ENCODE peak calls at places on chromosomes 4 and X, in six cellular contexts. One of them, this sample, is unnamed.
A peak's percentile ranks its signal among the peaks of the same experiment; 100 is the strongest.

GRCh38 chr4:43132010-43132582 is 239.6 kb downstream of the GRXCR1 start:
- DNase-seq in heart right ventricle: peak; percentile 24
- DNase-seq in PC-3: peak; percentile 81
- DNase-seq in psoas muscle: peak; percentile 15
- DNase-seq in BE2C: peak; percentile 73
- DNase-seq in tibial artery: no peak
- DNase-seq in this sample: peak; percentile 40

GRCh38 chrX:71236858-71237257 is 13.8 kb downstream of the GJB1 start:
- DNase-seq in heart right ventricle: no peak
- DNase-seq in PC-3: no peak
- DNase-seq in psoas muscle: no peak
- DNase-seq in BE2C: no peak
- DNase-seq in tibial artery: no peak
- DNase-seq in this sample: no peak

GRCh38 chr4:122476126-122476525 is 19.6 kb upstream of the IL2 start:
- DNase-seq in heart right ventricle: no peak
- DNase-seq in PC-3: no peak
- DNase-seq in psoas muscle: no peak
- DNase-seq in BE2C: no peak
- DNase-seq in tibial artery: no peak
- DNase-seq in this sample: no peak

GRCh38 chrX:42096262-42096939 is 173.0 kb upstream of the CASK start:
- DNase-seq in heart right ventricle: peak; percentile 2
- DNase-seq in PC-3: peak; percentile 67
- DNase-seq in psoas muscle: no peak
- DNase-seq in BE2C: no peak
- DNase-seq in tibial artery: no peak
- DNase-seq in this sample: peak; percentile 54

GRCh38 chr4:19063662-19064061 is 1042.1 kb upstream of the LCORL start:
- DNase-seq in heart right ventricle: no peak
- DNase-seq in PC-3: no peak
- DNase-seq in psoas muscle: no peak
- DNase-seq in BE2C: no peak
- DNase-seq in tibial artery: no peak
- DNase-seq in this sample: no peak

GRCh38 chr4:24896056-24896455 is 16.8 kb downstream of the CCDC149 start:
- DNase-seq in heart right ventricle: no peak
- DNase-seq in PC-3: no peak
- DNase-seq in psoas muscle: no peak
- DNase-seq in BE2C: no peak
- DNase-seq in tibial artery: no peak
- DNase-seq in this sample: no peak

GRCh38 chr4:84647307-84647884 is 64.5 kb downstream of the CDS1 start:
- DNase-seq in heart right ventricle: no peak
- DNase-seq in PC-3: no peak
- DNase-seq in psoas muscle: no peak
- DNase-seq in BE2C: no peak
- DNase-seq in tibial artery: no peak
- DNase-seq in this sample: no peak

GRCh38 chr4:147816382-147817254 is 84.7 kb downstream of the ARHGAP10 start:
- DNase-seq in heart right ventricle: no peak
- DNase-seq in PC-3: no peak
- DNase-seq in psoas muscle: no peak
- DNase-seq in BE2C: no peak
- DNase-seq in tibial artery: peak; percentile 65
- DNase-seq in this sample: no peak

GRCh38 chr4:186029731-186030421 is 39.1 kb upstream of the TLR3 start:
- DNase-seq in heart right ventricle: peak; percentile 81
- DNase-seq in PC-3: no peak
- DNase-seq in psoas muscle: peak; percentile 64
- DNase-seq in BE2C: peak; percentile 78
- DNase-seq in tibial artery: peak; percentile 86
- DNase-seq in this sample: peak; percentile 50

GRCh38 chrX:152480269-152481212 is 29.4 kb upstream of the GABRA3 start:
- DNase-seq in heart right ventricle: no peak
- DNase-seq in PC-3: no peak
- DNase-seq in psoas muscle: no peak
- DNase-seq in BE2C: no peak
- DNase-seq in tibial artery: no peak
- DNase-seq in this sample: no peak

GRCh38 chr4:177128306-177128705 is 181.4 kb upstream of the NEIL3 start:
- DNase-seq in heart right ventricle: no peak
- DNase-seq in PC-3: peak; percentile 90
- DNase-seq in psoas muscle: no peak
- DNase-seq in BE2C: no peak
- DNase-seq in tibial artery: no peak
- DNase-seq in this sample: no peak

GRCh38 chrX:53272808-53273337 is 8.5 kb downstream of the IQSEC2 start:
- DNase-seq in heart right ventricle: no peak
- DNase-seq in PC-3: no peak
- DNase-seq in psoas muscle: no peak
- DNase-seq in BE2C: no peak
- DNase-seq in tibial artery: no peak
- DNase-seq in this sample: no peak

GRCh38 chr4:33924801-33925200 is 2319.5 kb downstream of the ARAP2 start:
- DNase-seq in heart right ventricle: no peak
- DNase-seq in PC-3: no peak
- DNase-seq in psoas muscle: no peak
- DNase-seq in BE2C: no peak
- DNase-seq in tibial artery: no peak
- DNase-seq in this sample: no peak

GRCh38 chr4:52574036-52574435 is 85.1 kb downstream of the USP46 start:
- DNase-seq in heart right ventricle: no peak
- DNase-seq in PC-3: no peak
- DNase-seq in psoas muscle: no peak
- DNase-seq in BE2C: no peak
- DNase-seq in tibial artery: no peak
- DNase-seq in this sample: no peak

GRCh38 chr4:27861381-27861787 is 1000.7 kb downstream of the STIM2 start:
- DNase-seq in heart right ventricle: no peak
- DNase-seq in PC-3: peak; percentile 79
- DNase-seq in psoas muscle: no peak
- DNase-seq in BE2C: peak; percentile 14
- DNase-seq in tibial artery: no peak
- DNase-seq in this sample: no peak

DNA sequence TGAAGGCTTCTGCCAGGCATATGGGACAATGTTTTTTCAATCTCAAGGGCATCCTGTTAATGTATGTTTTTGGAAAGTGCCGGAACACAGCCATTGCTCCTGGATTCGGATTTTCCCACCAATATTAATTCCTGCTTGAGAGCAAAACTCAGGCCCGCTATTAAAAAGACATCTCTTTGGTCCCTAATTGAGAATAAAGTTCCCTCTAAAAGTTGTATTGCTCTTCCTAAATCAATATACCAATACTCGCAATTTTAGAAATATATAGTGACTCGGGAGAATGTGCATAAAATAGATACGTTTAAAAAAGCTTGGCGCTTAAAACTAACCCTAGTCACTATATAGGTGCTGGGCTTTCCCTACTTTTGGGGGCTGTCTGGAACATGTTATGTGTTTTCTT is 15.5 kb upstream of the PITX2 start:
- DNase-seq in heart right ventricle: no peak
- DNase-seq in PC-3: no peak
- DNase-seq in psoas muscle: no peak
- DNase-seq in BE2C: no peak
- DNase-seq in tibial artery: no peak
- DNase-seq in this sample: no peak
- H3K4me1 ChIP-seq in heart right ventricle: peaks cover 12% of the 10 kb centered on the region
- H3K4me1 ChIP-seq in PC-3: no peaks in the 10 kb centered on the region
- H3K4me1 ChIP-seq in psoas muscle: no peaks in the 10 kb centered on the region
- H3K4me1 ChIP-seq in BE2C: no peaks in the 10 kb centered on the region
- H3K4me1 ChIP-seq in tibial artery: peaks cover 13% of the 10 kb centered on the region
- H3K4me1 ChIP-seq in this sample: no peaks in the 10 kb centered on the region

GRCh38 chrX:135544338-135544948 is 24.0 kb downstream of the INTS6L start:
- DNase-seq in heart right ventricle: no peak
- DNase-seq in PC-3: no peak
- DNase-seq in psoas muscle: no peak
- DNase-seq in BE2C: no peak
- DNase-seq in tibial artery: no peak
- DNase-seq in this sample: no peak
- H3K4me1 ChIP-seq in heart right ventricle: no peaks in the 10 kb centered on the region
- H3K4me1 ChIP-seq in PC-3: no peaks in the 10 kb centered on the region
- H3K4me1 ChIP-seq in psoas muscle: no peaks in the 10 kb centered on the region
- H3K4me1 ChIP-seq in BE2C: no peaks in the 10 kb centered on the region
- H3K4me1 ChIP-seq in tibial artery: no peaks in the 10 kb centered on the region
- H3K4me1 ChIP-seq in this sample: no peaks in the 10 kb centered on the region

GRCh38 chr4:173192375-173193162 is 24.0 kb downstream of the GALNT7 start:
- DNase-seq in heart right ventricle: no peak
- DNase-seq in PC-3: no peak
- DNase-seq in psoas muscle: no peak
- DNase-seq in BE2C: no peak
- DNase-seq in tibial artery: no peak
- DNase-seq in this sample: no peak
- H3K4me1 ChIP-seq in heart right ventricle: no peaks in the 10 kb centered on the region
- H3K4me1 ChIP-seq in PC-3: peaks cover 32% of the 10 kb centered on the region
- H3K4me1 ChIP-seq in psoas muscle: no peaks in the 10 kb centered on the region
- H3K4me1 ChIP-seq in BE2C: no peaks in the 10 kb centered on the region
- H3K4me1 ChIP-seq in tibial artery: no peaks in the 10 kb centered on the region
- H3K4me1 ChIP-seq in this sample: peaks cover 3% of the 10 kb centered on the region

GRCh38 chr4:140047781-140048180 is 106.2 kb downstream of the MAML3 start:
- DNase-seq in heart right ventricle: no peak
- DNase-seq in PC-3: no peak
- DNase-seq in psoas muscle: no peak
- DNase-seq in BE2C: no peak
- DNase-seq in tibial artery: no peak
- DNase-seq in this sample: no peak

GRCh38 chr4:140049924-140050681 is 103.9 kb downstream of the MAML3 start:
- DNase-seq in heart right ventricle: no peak
- DNase-seq in PC-3: peak; percentile 18
- DNase-seq in psoas muscle: no peak
- DNase-seq in BE2C: peak; percentile 79
- DNase-seq in tibial artery: no peak
- DNase-seq in this sample: no peak

GRCh38 chr4:140049024-140049923 is 104.7 kb downstream of the MAML3 start:
- DNase-seq in heart right ventricle: peak; percentile 15
- DNase-seq in PC-3: peak; percentile 62
- DNase-seq in psoas muscle: peak; percentile 21
- DNase-seq in BE2C: peak; percentile 85
- DNase-seq in tibial artery: peak; percentile 24
- DNase-seq in this sample: no peak

GRCh38 chr4:140047017-140047640 is 106.9 kb downstream of the MAML3 start:
- DNase-seq in heart right ventricle: peak; percentile 65
- DNase-seq in PC-3: peak; percentile 67
- DNase-seq in psoas muscle: peak; percentile 69
- DNase-seq in BE2C: no peak
- DNase-seq in tibial artery: peak; percentile 22
- DNase-seq in this sample: no peak

GRCh38 chr4:140048419-140049022 is 105.5 kb downstream of the MAML3 start:
- DNase-seq in heart right ventricle: no peak
- DNase-seq in PC-3: peak; percentile 3
- DNase-seq in psoas muscle: no peak
- DNase-seq in BE2C: no peak
- DNase-seq in tibial artery: no peak
- DNase-seq in this sample: no peak
- H3K4me1 ChIP-seq in heart right ventricle: peaks cover 40% of the 10 kb centered on the region
- H3K4me1 ChIP-seq in PC-3: peaks cover 45% of the 10 kb centered on the region
- H3K4me1 ChIP-seq in psoas muscle: peaks cover 47% of the 10 kb centered on the region
- H3K4me1 ChIP-seq in BE2C: peaks cover 17% of the 10 kb centered on the region
- H3K4me1 ChIP-seq in tibial artery: peaks cover 20% of the 10 kb centered on the region
- H3K4me1 ChIP-seq in this sample: peaks cover 8% of the 10 kb centered on the region

DNA sequence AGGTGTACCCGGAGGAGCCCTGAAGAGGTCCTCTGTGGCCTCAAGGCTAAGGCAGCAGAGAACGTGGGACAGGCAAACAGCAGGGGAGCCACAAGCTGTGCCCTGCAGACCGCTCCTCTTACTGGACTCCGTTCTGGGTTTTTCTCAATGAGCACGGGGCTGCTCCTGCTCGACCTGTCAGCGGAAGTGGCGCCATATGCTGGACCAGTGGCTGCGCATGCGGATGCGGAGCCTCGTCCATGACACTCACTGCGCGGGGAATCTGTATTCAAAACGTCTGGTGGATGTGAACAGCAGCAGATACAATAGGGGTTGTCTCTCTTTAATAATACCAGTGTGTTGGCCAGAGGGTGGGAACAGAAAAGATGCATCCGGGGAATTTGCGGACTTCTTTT is 29.5 kb downstream of the REELD1 start:
- DNase-seq in heart right ventricle: no peak
- DNase-seq in PC-3: no peak
- DNase-seq in psoas muscle: no peak
- DNase-seq in BE2C: no peak
- DNase-seq in tibial artery: no peak
- DNase-seq in this sample: no peak
- H3K4me1 ChIP-seq in heart right ventricle: peaks cover 56% of the 10 kb centered on the region
- H3K4me1 ChIP-seq in PC-3: peaks cover 26% of the 10 kb centered on the region
- H3K4me1 ChIP-seq in psoas muscle: peaks cover 8% of the 10 kb centered on the region
- H3K4me1 ChIP-seq in BE2C: peaks cover 20% of the 10 kb centered on the region
- H3K4me1 ChIP-seq in tibial artery: peaks cover 18% of the 10 kb centered on the region
- H3K4me1 ChIP-seq in this sample: peaks cover 16% of the 10 kb centered on the region

GRCh38 chr4:5980436-5981155 is 37.6 kb downstream of the C4orf50 start:
- DNase-seq in heart right ventricle: no peak
- DNase-seq in PC-3: no peak
- DNase-seq in psoas muscle: no peak
- DNase-seq in BE2C: peak; percentile 39
- DNase-seq in tibial artery: peak; percentile 1
- DNase-seq in this sample: no peak
- H3K4me1 ChIP-seq in heart right ventricle: no peaks in the 10 kb centered on the region
- H3K4me1 ChIP-seq in PC-3: no peaks in the 10 kb centered on the region
- H3K4me1 ChIP-seq in psoas muscle: no peaks in the 10 kb centered on the region
- H3K4me1 ChIP-seq in BE2C: peaks cover 3% of the 10 kb centered on the region
- H3K4me1 ChIP-seq in tibial artery: no peaks in the 10 kb centered on the region
- H3K4me1 ChIP-seq in this sample: no peaks in the 10 kb centered on the region

GRCh38 chr4:86250006-86250405 is 109.8 kb downstream of the MAPK10 start:
- DNase-seq in heart right ventricle: no peak
- DNase-seq in PC-3: no peak
- DNase-seq in psoas muscle: no peak
- DNase-seq in BE2C: no peak
- DNase-seq in tibial artery: no peak
- DNase-seq in this sample: no peak
- H3K4me1 ChIP-seq in heart right ventricle: no peaks in the 10 kb centered on the region
- H3K4me1 ChIP-seq in PC-3: no peaks in the 10 kb centered on the region
- H3K4me1 ChIP-seq in psoas muscle: no peaks in the 10 kb centered on the region
- H3K4me1 ChIP-seq in BE2C: no peaks in the 10 kb centered on the region
- H3K4me1 ChIP-seq in tibial artery: no peaks in the 10 kb centered on the region
- H3K4me1 ChIP-seq in this sample: no peaks in the 10 kb centered on the region

This sample was measured in lung.